ENCODE peak calls at places on chromosomes 7 and 10, in four cellular contexts. One of them, this sample, is unnamed.

GRCh38 chr7:28607179-28607578 is 194.9 kb downstream of the CREB5 start:
- DNase-seq in sigmoid colon: no peak
- DNase-seq in ELR: no peak
- DNase-seq in HEK293T: no peak
- DNase-seq in this sample: no peak

GRCh38 chr10:104612577-104613205 is 28.4 kb upstream of the SORCS3 start:
- DNase-seq in ELR: peak; percentile 23
- DNase-seq in sigmoid colon: no peak
- DNase-seq in HEK293T: no peak
- DNase-seq in this sample: peak; percentile 90

GRCh38 chr10:105656880-105657279 is 1015.8 kb downstream of the SORCS3 start:
- DNase-seq in ELR: no peak
- DNase-seq in HEK293T: no peak
- DNase-seq in sigmoid colon: no peak
- DNase-seq in this sample: no peak

GRCh38 chr7:142795339-142795863 is 24.6 kb downstream of the PRSS2 start:
- DNase-seq in sigmoid colon: no peak
- DNase-seq in ELR: no peak
- DNase-seq in HEK293T: no peak
- DNase-seq in this sample: no peak

GRCh38 chr10:118871244-118871865 is 116.6 kb upstream of the CACUL1 start:
- DNase-seq in ELR: no peak
- DNase-seq in sigmoid colon: no peak
- DNase-seq in HEK293T: no peak
- DNase-seq in this sample: no peak

GRCh38 chr7:140639366-140640053 is 1.1 kb downstream of the DENND2A start:
- DNase-seq in sigmoid colon: peak; percentile 82
- DNase-seq in ELR: peak; percentile 59
- DNase-seq in HEK293T: no peak
- DNase-seq in this sample: no peak

GRCh38 chr7:28815369-28815927 is 142.7 kb downstream of the TRIL start:
- DNase-seq in HEK293T: no peak
- DNase-seq in ELR: no peak
- DNase-seq in sigmoid colon: no peak
- DNase-seq in this sample: no peak

GRCh38 chr7:30997316-30997715 is 33.6 kb downstream of the GHRHR start:
- DNase-seq in HEK293T: no peak
- DNase-seq in sigmoid colon: peak; percentile 26
- DNase-seq in ELR: peak; percentile 16
- DNase-seq in this sample: no peak

GRCh38 chr10:6737758-6738463 is 157.8 kb upstream of the PRKCQ start:
- DNase-seq in sigmoid colon: no peak
- DNase-seq in HEK293T: peak; percentile 27
- DNase-seq in ELR: peak; percentile 52
- DNase-seq in this sample: no peak

GRCh38 chr7:17236603-17237002 is 61.8 kb upstream of the AHR start:
- DNase-seq in ELR: peak; percentile 20
- DNase-seq in sigmoid colon: no peak
- DNase-seq in HEK293T: no peak
- DNase-seq in this sample: no peak

This sample was measured in esophagus muscularis mucosa.